ENCODE peak calls at places on chromosome X, in six cellular contexts. D is GM23248; L is lower lobe of right lung; E is Peyer's patch; B is CD8-positive, alpha-beta memory T cell; A is HCT116. N is an unnamed sample.
A peak's percentile ranks its signal among the peaks of the same experiment; 100 is the strongest.

GRCh38 chrX:114962209-114962608 is 55.2 kb downstream of the IL13RA2 start:
- DNase-seq in B (no peak), L (no peak), E (no peak), D (no peak), A (no peak), N (no peak)

GRCh38 chrX:108664701-108665100 is 71.7 kb downstream of the IRS4 start:
- DNase-seq in L (no peak), A (no peak), D (no peak), E (no peak), B (no peak), N (no peak)

GRCh38 chrX:129360175-129360574 is 163.1 kb downstream of the SMARCA1 start:
- DNase-seq in A (peak; percentile 33), L (no peak), B (no peak), E (no peak), D (peak; percentile 36), N (peak; percentile 63)

GRCh38 chrX:110600745-110601310 is 194.8 kb downstream of the CHRDL1 start:
- DNase-seq in A (no peak), B (no peak), L (no peak), D (peak; percentile 75), E (no peak), N (no peak)

GRCh38 chrX:125266153-125266660 is 53.5 kb upstream of the TEX13C start:
- DNase-seq in E (no peak), B (no peak), D (no peak), L (no peak), A (no peak), N (no peak)

GRCh38 chrX:81286075-81286474 is 84.2 kb downstream of the SH3BGRL start:
- DNase-seq in L (no peak), B (no peak), D (no peak), E (no peak), A (no peak), N (no peak)

GRCh38 chrX:3699841-3700381 is 13.5 kb downstream of the PRKX start:
- DNase-seq in E (no peak), L (no peak), D (peak; percentile 30), B (no peak), A (no peak), N (no peak)

GRCh38 chrX:130385520-130385919 is at the start of gene GPR119:
- DNase-seq in B (no peak), A (no peak), L (no peak), D (no peak), E (no peak), N (no peak)

GRCh38 chrX:25018682-25019081 is 2.9 kb upstream of the ARX start:
- DNase-seq in L (no peak), D (no peak), E (no peak), A (no peak), B (no peak), N (no peak)

GRCh38 chrX:25021132-25021498 is 5.3 kb upstream of the ARX start:
- DNase-seq in B (no peak), L (no peak), D (no peak), E (no peak), A (no peak), N (no peak)

GRCh38 chrX:25017667-25018247 is 2.0 kb upstream of the ARX start:
- DNase-seq in E (no peak), B (no peak), A (no peak), L (no peak), D (no peak), N (no peak)

GRCh38 chrX:25020391-25021131 is 4.8 kb upstream of the ARX start:
- DNase-seq in A (no peak), E (no peak), L (no peak), B (no peak), D (no peak), N (peak; percentile 12)

GRCh38 chrX:25019707-25020390 is 4.1 kb upstream of the ARX start:
- DNase-seq in B (no peak), E (no peak), D (no peak), A (no peak), L (no peak), N (no peak)
- H3K36me3 ChIP-seq in B (no peaks in the 10 kb centered on the region), E (no peaks in the 10 kb centered on the region), D (no peaks in the 10 kb centered on the region), A (no peaks in the 10 kb centered on the region), L (no peaks in the 10 kb centered on the region), N (no peaks in the 10 kb centered on the region)

DNA sequence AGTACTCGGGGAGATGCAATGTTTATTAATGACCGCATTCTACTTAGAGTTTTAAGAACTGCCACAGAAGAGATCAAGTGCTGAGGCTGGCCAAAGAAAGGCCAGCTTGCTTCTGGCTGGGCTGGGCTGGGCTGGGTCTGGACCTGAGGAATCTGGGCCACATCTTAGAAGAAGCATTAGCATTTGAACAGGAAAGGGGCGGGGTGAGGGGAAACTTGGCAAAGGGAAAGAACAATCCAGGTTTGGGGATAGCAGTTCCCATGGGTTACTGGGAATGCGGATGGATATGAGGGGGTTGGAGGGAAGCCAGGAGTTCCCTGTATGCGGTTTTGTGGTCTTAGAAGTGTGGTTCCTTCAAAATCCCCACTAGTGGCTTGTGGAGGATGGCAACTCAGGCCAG is 83.3 kb downstream of the CLDN34 start:
- DNase-seq in B (no peak), D (no peak), E (no peak), L (peak; percentile 51), A (no peak), N (no peak)
- H3K4me1 ChIP-seq in B (no peaks in the 10 kb centered on the region), D (peaks cover 10% of the 10 kb centered on the region), E (no peaks in the 10 kb centered on the region), L (peaks cover 40% of the 10 kb centered on the region), A (no peaks in the 10 kb centered on the region), N (no peaks in the 10 kb centered on the region)

GRCh38 chrX:13690836-13691235 is 1.9 kb downstream of the RAB9A start:
- DNase-seq in A (no peak), L (no peak), D (peak; percentile 15), E (no peak), B (no peak), N (no peak)
- H3K27ac ChIP-seq in A (peak overlapping the region; percentile 80), L (no peak overlapping the region), D (peak overlapping the region; percentile 97), E (no peak overlapping the region), B (no peak overlapping the region), N (no peak overlapping the region)

GRCh38 chrX:47201545-47201944 is 7.9 kb downstream of the UBA1 start:
- DNase-seq in A (no peak), D (no peak), B (no peak), E (no peak), L (no peak), N (no peak)

GRCh38 chrX:47200385-47201150 is 6.9 kb downstream of the UBA1 start:
- DNase-seq in B (no peak), A (no peak), D (peak; percentile 93), L (no peak), E (no peak), N (no peak)

GRCh38 chrX:47202316-47202715 is 8.7 kb downstream of the UBA1 start:
- DNase-seq in E (no peak), L (no peak), B (no peak), A (no peak), D (no peak), N (no peak)

GRCh38 chrX:47204970-47205369 is 11.3 kb downstream of the UBA1 start:
- DNase-seq in E (no peak), L (no peak), D (no peak), B (no peak), A (no peak), N (no peak)

DNA sequence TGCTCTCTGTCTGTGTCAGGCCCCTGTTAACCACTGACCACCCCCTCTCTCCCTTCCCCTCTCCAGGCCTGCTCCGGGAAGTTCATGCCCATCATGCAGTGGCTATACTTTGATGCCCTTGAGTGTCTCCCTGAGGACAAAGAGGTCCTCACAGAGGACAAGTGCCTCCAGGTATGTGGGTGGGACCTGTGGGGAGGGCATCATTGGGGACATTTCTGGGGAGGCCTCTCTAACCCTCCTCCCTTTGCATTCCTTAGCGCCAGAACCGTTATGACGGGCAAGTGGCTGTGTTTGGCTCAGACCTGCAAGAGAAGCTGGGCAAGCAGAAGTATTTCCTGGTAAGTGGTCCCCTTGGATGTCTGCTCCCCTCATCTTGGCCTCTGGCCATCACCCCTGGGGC is 9.2 kb downstream of the UBA1 start:
- DNase-seq in E (no peak), A (no peak), B (no peak), D (no peak), L (no peak), N (no peak)
- H3K36me3 ChIP-seq in E (no peaks in the 10 kb centered on the region), A (peaks cover 34% of the 10 kb centered on the region), B (peaks cover 72% of the 10 kb centered on the region), D (peaks cover 24% of the 10 kb centered on the region), L (peaks cover 98% of the 10 kb centered on the region), N (peaks cover 91% of the 10 kb centered on the region)

DNA sequence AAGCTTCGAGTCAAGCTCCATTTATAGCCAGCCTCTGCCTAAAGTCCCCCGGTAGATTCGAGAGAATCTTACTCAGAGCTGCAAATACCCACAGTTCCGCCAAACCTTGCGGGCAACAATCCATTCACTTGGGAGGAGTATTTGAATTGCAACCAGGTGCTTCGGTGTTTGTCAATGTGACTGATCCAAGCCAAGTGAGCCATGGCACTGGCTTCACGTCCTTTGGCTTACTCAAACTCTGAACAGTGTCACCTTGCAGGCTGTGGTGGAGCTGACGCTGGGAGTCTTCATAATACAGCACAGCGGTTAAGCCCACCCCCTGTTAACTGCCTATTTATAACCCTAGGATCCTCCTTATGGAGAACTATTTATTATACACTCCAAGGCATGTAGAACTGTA is 11.2 kb downstream of the CD40LG start:
- DNase-seq in B (no peak), D (no peak), E (no peak), L (no peak), A (no peak), N (no peak)
- H3K4me1 ChIP-seq in B (peaks cover 82% of the 10 kb centered on the region), D (no peaks in the 10 kb centered on the region), E (no peaks in the 10 kb centered on the region), L (no peaks in the 10 kb centered on the region), A (no peaks in the 10 kb centered on the region), N (peaks cover 15% of the 10 kb centered on the region)

N was measured in CD4-positive, CD25-positive, alpha-beta regulatory T cell.